ENCODE peak calls at places on chromosomes 13 and 19, in six cellular contexts. T is CD8-positive, alpha-beta memory T cell; I is thyroid gland; Y is cardiac muscle cell; G is heart right ventricle; P is esophagus muscularis mucosa. W is an unnamed sample.

GRCh38 chr19:38162632-38163031 is 61.4 kb downstream of the DPF1 start:
- DNase-seq in P (no peak), Y (no peak), G (no peak), T (no peak), I (no peak), W (no peak)

GRCh38 chr19:46416077-46416709 is 2.8 kb upstream of the CCDC8 start:
- DNase-seq in T (no peak), P (no peak), Y (peak), G (peak), I (peak), W (peak)

GRCh38 chr13:111005808-111006494 is 91.1 kb upstream of the ANKRD10 start:
- DNase-seq in T (no peak), I (peak), P (no peak), Y (peak), G (peak), W (no peak)

GRCh38 chr19:42158926-42159325 is 26.7 kb upstream of the POU2F2 start:
- DNase-seq in P (no peak), I (no peak), Y (peak), T (no peak), G (no peak), W (no peak)

GRCh38 chr13:106182404-106182803 is 353.1 kb downstream of the EFNB2 start:
- DNase-seq in P (no peak), I (no peak), G (no peak), Y (peak), T (no peak), W (no peak)

GRCh38 chr19:5691205-5691929 is 1.3 kb downstream of the RPL36 start:
- DNase-seq in Y (peak), P (no peak), G (peak), I (peak), T (peak), W (no peak)

GRCh38 chr19:38990949-38991697 is 15.6 kb upstream of the FBXO17 start:
- DNase-seq in T (no peak), Y (peak), G (no peak), P (no peak), I (no peak), W (no peak)

GRCh38 chr19:50717891-50718254 is 1.7 kb downstream of the SHANK1 start:
- DNase-seq in G (no peak), Y (no peak), P (no peak), T (no peak), I (no peak), W (no peak)

GRCh38 chr19:48393559-48394330 is at the start of gene GRIN2D:
- DNase-seq in P (no peak), Y (peak), I (no peak), T (peak), G (no peak), W (no peak)

GRCh38 chr19:17172624-17173345 is 42.4 kb upstream of the USE1 start:
- DNase-seq in P (no peak), Y (no peak), G (no peak), I (no peak), T (no peak), W (no peak)

GRCh38 chr13:107867701-107868661 is 347.4 kb downstream of the LIG4 start:
- DNase-seq in Y (peak), T (no peak), P (no peak), I (no peak), G (no peak), W (no peak)

GRCh38 chr19:33316521-33317284 is 14.4 kb upstream of the CEBPA start:
- DNase-seq in G (no peak), I (no peak), Y (no peak), P (no peak), T (no peak), W (no peak)

DNA sequence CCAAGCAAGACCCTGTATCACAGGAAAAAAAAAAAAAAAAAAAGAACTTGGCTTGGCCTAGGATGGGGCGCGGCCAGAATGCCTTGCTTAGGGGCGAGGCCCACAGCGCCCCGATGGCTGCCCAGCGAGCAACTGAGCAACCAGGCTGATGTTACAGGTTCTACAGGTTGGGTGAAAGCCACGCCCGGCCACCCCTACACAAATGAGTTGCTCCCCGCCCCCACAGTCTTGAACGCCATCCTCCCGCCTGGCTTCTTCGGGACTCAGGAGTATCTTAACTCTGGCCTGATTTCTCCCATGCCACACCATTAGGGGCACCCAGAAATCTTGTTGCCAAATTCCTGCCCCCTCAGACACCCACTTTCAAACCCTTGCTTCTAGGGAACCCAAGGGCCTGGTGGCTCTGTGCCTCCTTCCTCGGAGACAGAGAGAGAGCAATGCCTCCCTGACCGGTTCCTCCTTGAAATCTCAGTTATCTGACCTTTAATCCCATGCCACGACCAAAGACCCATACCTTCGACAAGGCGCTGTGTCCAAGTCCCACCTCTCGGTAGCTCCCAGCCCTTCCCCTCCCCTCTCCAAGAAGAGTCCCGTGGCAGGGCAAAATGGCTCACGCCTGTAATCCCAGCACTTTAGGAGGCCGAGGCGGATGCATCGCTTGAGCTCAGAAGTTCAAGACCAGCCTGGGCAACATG is 1.1 kb upstream of the CBLC start:
- DNase-seq in I (no peak), G (no peak), Y (no peak), P (no peak), T (no peak), W (no peak)
- H3K27ac ChIP-seq in I (no peak), G (no peak), Y (no peak), P (no peak), T (no peak), W (no peak)

DNA sequence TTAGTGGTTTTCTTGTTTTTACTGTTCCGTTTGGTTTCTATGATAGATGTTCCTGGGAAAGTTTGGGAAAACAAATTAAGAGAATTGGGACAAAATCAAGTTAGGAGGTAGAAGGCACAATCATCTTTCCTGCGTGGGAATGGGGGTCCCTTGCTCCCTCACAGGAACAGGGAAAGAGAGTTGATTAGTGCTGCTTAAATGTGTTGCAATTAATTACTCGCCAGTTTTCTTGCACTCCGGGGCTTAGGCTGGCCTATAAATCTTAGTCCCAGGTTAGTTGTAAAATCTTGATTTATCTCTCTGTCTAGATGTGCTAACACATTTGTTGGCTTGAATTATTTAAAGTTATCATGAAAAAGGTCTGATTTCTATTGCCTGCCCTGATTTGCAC is 10.0 kb downstream of the B3GLCT start:
- DNase-seq in Y (no peak), I (no peak), T (no peak), P (no peak), G (no peak), W (no peak)
- H3K27ac ChIP-seq in Y (no peak), I (no peak), T (no peak), P (no peak), G (peak), W (no peak)

GRCh38 chr19:19139876-19140229 is 1.6 kb upstream of the TMEM161A start:
- DNase-seq in G (no peak), I (no peak), T (no peak), P (no peak), Y (no peak), W (no peak)
- H3K27ac ChIP-seq in G (no peak), I (no peak), T (no peak), P (no peak), Y (no peak), W (no peak)

DNA sequence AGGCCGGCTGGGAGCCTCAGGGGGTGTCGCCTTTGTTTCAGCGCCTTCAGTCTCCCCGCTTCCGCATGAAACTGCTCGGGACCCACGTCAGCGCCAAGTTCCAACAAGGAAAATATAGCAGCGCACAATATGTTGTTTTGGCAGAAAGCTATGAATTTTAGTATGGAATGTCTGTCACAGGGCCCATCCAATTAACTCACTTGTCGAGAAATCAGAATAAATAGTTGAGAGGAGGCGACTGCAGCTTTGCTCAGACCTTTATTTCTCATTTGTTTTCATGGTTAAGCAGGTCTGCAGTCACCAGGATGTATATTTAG is 34.4 kb upstream of the MEDAG start:
- DNase-seq in G (no peak), Y (no peak), T (no peak), P (no peak), I (no peak), W (no peak)
- H3K27ac ChIP-seq in G (no peak), Y (no peak), T (no peak), P (peak), I (no peak), W (no peak)

DNA sequence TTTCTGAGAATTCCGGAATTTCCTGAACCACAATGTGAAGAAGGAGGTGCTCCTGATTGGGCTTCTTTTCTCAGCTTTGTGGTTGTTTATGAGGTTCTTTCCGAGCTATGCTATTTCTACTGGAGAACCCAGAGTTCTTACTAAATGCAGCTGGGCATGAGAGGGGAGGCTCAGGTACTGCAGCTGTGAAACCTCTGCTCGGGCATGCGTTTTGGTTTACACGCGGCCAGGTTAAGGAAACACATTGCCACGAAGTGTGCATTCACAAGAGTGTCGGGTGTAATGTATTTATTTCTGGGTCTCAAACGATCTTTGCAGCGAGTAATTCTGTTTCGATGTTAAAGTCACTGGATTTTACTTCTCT is 657 bp upstream of the MIR17HG start:
- DNase-seq in G (no peak), T (peak), P (no peak), Y (peak), I (peak), W (no peak)
- H3K27ac ChIP-seq in G (peak), T (peak), P (peak), Y (peak), I (peak), W (peak)

GRCh38 chr19:3670258-3670795 is 29.9 kb downstream of the PIP5K1C start:
- DNase-seq in I (peak), Y (peak), G (peak), T (no peak), P (peak), W (peak)
- H3K27ac ChIP-seq in I (peak), Y (peak), G (peak), T (peak), P (peak), W (peak)